ENCODE peak calls at places on chromosome 16, in nine cellular contexts. Q is glutamatergic neuron, L is left ventricle myocardium inferior, R is brain microvascular endothelial cell, N is heart right ventricle, Y is ovary, T is mesothelial cell of epicardium, K is neural crest cell, S is progenitor cell of endocrine pancreas. E is an unnamed sample.

GRCh38 chr16:24138024-24138423 is 118.1 kb upstream of the CACNG3 start:
- DNase-seq in Q (no peak), L (no peak), R (no peak), N (no peak), Y (no peak), T (no peak), K (no peak), S (no peak), E (peak)

GRCh38 chr16:90046971-90047713 is 27.9 kb upstream of the DBNDD1 start:
- DNase-seq in Q (no peak), L (peak), R (no peak), N (peak), Y (peak), T (no peak), K (peak), S (no peak), E (peak)

GRCh38 chr16:718389-718788 is 2.6 kb upstream of the ANTKMT start:
- DNase-seq in Q (no peak), L (no peak), R (no peak), N (no peak), Y (no peak), T (no peak), K (no peak), S (no peak), E (no peak)

GRCh38 chr16:49262501-49262900 is 19.1 kb downstream of the CBLN1 start:
- DNase-seq in Q (no peak), L (no peak), R (no peak), N (no peak), Y (no peak), T (no peak), K (no peak), S (no peak), E (no peak)

GRCh38 chr16:86517652-86518258 is 7.4 kb downstream of the FOXF1 start:
- DNase-seq in Q (peak), L (peak), R (peak), N (peak), Y (no peak), T (no peak), K (peak), S (peak), E (peak)

GRCh38 chr16:4586297-4586696 is 28.4 kb downstream of the UBALD1 start:
- DNase-seq in Q (peak), L (no peak), R (no peak), N (no peak), Y (no peak), T (no peak), K (no peak), S (no peak), E (no peak)

GRCh38 chr16:86343111-86343642 is 167.2 kb upstream of the FOXF1 start:
- DNase-seq in Q (no peak), L (peak), R (peak), N (peak), Y (no peak), T (no peak), K (no peak), S (no peak), E (no peak)

GRCh38 chr16:27179500-27180072 is 23.7 kb upstream of the KDM8 start:
- DNase-seq in Q (peak), L (peak), R (peak), N (peak), Y (peak), T (peak), K (peak), S (peak), E (peak)

GRCh38 chr16:72723781-72724180 is 324.1 kb downstream of the ZFHX3 start:
- DNase-seq in Q (no peak), L (no peak), R (no peak), N (no peak), Y (no peak), T (no peak), K (no peak), S (no peak), E (no peak)

GRCh38 chr16:22052985-22053384 is 39.4 kb upstream of the VWA3A start:
- DNase-seq in Q (no peak), L (no peak), R (no peak), N (no peak), Y (no peak), T (no peak), K (no peak), S (no peak), E (no peak)

GRCh38 chr16:66578596-66579531 is at the start of gene CMTM2:
- DNase-seq in Q (peak), L (no peak), R (no peak), N (no peak), Y (peak), T (no peak), K (no peak), S (no peak), E (peak)

GRCh38 chr16:72568502-72568901 is 396.5 kb upstream of the PMFBP1 start:
- DNase-seq in Q (no peak), L (no peak), R (no peak), N (no peak), Y (no peak), T (no peak), K (no peak), S (no peak), E (no peak)

GRCh38 chr16:57859331-57859730 is 57.0 kb upstream of the KIFC3 start:
- DNase-seq in Q (no peak), L (no peak), R (peak), N (no peak), Y (no peak), T (no peak), K (no peak), S (no peak), E (peak)
- TF ChIP-seq CTCF in Q (no peak), L (peak), R (peak), N (no peak), Y (no peak), T (no peak), K (peak), S (peak), E (no peak)

GRCh38 chr16:78705694-78706093 is 606.2 kb downstream of the WWOX start:
- DNase-seq in Q (no peak), L (no peak), R (peak), N (no peak), Y (no peak), T (no peak), K (no peak), S (no peak), E (no peak)
- TF ChIP-seq CTCF in Q (peak), L (peak), R (peak), N (peak), Y (no peak), T (peak), K (peak), S (peak), E (peak)

GRCh38 chr16:53220585-53220984 is 165.8 kb downstream of the CHD9 start:
- DNase-seq in Q (peak), L (no peak), R (peak), N (no peak), Y (no peak), T (no peak), K (no peak), S (no peak), E (no peak)
- TF ChIP-seq CTCF in Q (no peak), L (peak), R (peak), N (peak), Y (no peak), T (no peak), K (peak), S (peak), E (no peak)

GRCh38 chr16:84619103-84619460 is 1.2 kb upstream of the COTL1 start:
- DNase-seq in Q (no peak), L (no peak), R (no peak), N (no peak), Y (no peak), T (no peak), K (no peak), S (no peak), E (no peak)

GRCh38 chr16:84616515-84616914 is 1.4 kb downstream of the COTL1 start:
- DNase-seq in Q (no peak), L (no peak), R (no peak), N (no peak), Y (no peak), T (no peak), K (no peak), S (no peak), E (no peak)

GRCh38 chr16:84617068-84617630 is 729 bp downstream of the COTL1 start:
- DNase-seq in Q (no peak), L (no peak), R (no peak), N (peak), Y (no peak), T (no peak), K (no peak), S (no peak), E (peak)

GRCh38 chr16:84617631-84618427 is at the start of gene COTL1:
- DNase-seq in Q (peak), L (peak), R (peak), N (peak), Y (peak), T (peak), K (peak), S (peak), E (peak)

GRCh38 chr16:84618428-84619102 is 687 bp upstream of the COTL1 start:
- DNase-seq in Q (peak), L (no peak), R (peak), N (no peak), Y (peak), T (no peak), K (peak), S (no peak), E (peak)
- TF ChIP-seq CTCF in Q (no peak), L (no peak), R (peak), N (no peak), Y (peak), T (no peak), K (no peak), S (no peak), E (no peak)

GRCh38 chr16:59047114-59047513 is 313.0 kb upstream of the GOT2 start:
- DNase-seq in Q (no peak), L (no peak), R (no peak), N (no peak), Y (no peak), T (no peak), K (no peak), S (no peak), E (no peak)
- TF ChIP-seq CTCF in Q (peak), L (no peak), R (peak), N (no peak), Y (no peak), T (no peak), K (peak), S (peak), E (no peak)

GRCh38 chr16:29995330-29995910 is at the start of gene HIRIP3:
- DNase-seq in Q (peak), L (peak), R (peak), N (peak), Y (peak), T (peak), K (peak), S (peak), E (peak)
- TF ChIP-seq CTCF in Q (no peak), L (no peak), R (no peak), N (no peak), Y (no peak), T (no peak), K (no peak), S (no peak), E (no peak)

E was measured in WTC11.